ENCODE peak calls at places on chromosomes 4 and X, in four cellular contexts. J is lower lobe of right lung, V is ovary, X is body of pancreas. R is an unnamed sample. For H3K9me3 and H3K36me3, the result is how much of the 10 kb centered on the place peaks cover.

GRCh38 chr4:180394730-180395129 is 1848.5 kb upstream of the TENM3 start:
- DNase-seq in V (no peak), X (no peak), J (no peak), R (no peak)

GRCh38 chrX:101427954-101428353 is 19.9 kb downstream of the HNRNPH2 start:
- DNase-seq in J (no peak), V (no peak), X (no peak), R (no peak)

GRCh38 chr4:186770446-186771175 is 47.0 kb upstream of the FAT1 start:
- DNase-seq in J (no peak), X (no peak), V (no peak), R (no peak)

GRCh38 chr4:151806511-151806927 is 45.7 kb upstream of the GATB start:
- DNase-seq in X (no peak), V (no peak), J (no peak), R (no peak)

GRCh38 chrX:47637546-47638195 is 7.9 kb upstream of the CFP start:
- DNase-seq in J (peak), X (no peak), V (peak), R (no peak)

GRCh38 chrX:43703211-43703791 is 47.2 kb downstream of the MAOA start:
- DNase-seq in V (no peak), X (no peak), J (no peak), R (peak)

GRCh38 chr4:16914208-16914607 is 15.8 kb upstream of the LDB2 start:
- DNase-seq in X (no peak), J (no peak), V (no peak), R (no peak)

GRCh38 chr4:56958111-56958517 is 19.3 kb downstream of the NOA1 start:
- DNase-seq in V (peak), X (peak), J (peak), R (peak)

GRCh38 chr4:173135241-173135847 is 33.3 kb upstream of the GALNT7 start:
- DNase-seq in J (no peak), V (no peak), X (no peak), R (no peak)

GRCh38 chr4:118335316-118335715 is 17.5 kb downstream of the PRSS12 start:
- DNase-seq in J (no peak), X (peak), V (no peak), R (no peak)

GRCh38 chr4:19381068-19381467 is 870.6 kb upstream of the SLIT2 start:
- DNase-seq in X (no peak), J (no peak), V (no peak), R (peak)

GRCh38 chrX:2479420-2479780 is 21.4 kb downstream of the DHRSX start:
- DNase-seq in X (no peak), V (no peak), J (no peak), R (no peak)

GRCh38 chrX:2478546-2479419 is 22.0 kb downstream of the DHRSX start:
- DNase-seq in J (peak), X (no peak), V (no peak), R (no peak)

GRCh38 chrX:2474963-2475726 is 25.6 kb downstream of the DHRSX start:
- DNase-seq in V (no peak), X (no peak), J (peak), R (no peak)

GRCh38 chrX:2471641-2472040 is 29.1 kb downstream of the DHRSX start:
- DNase-seq in V (no peak), X (no peak), J (no peak), R (no peak)

GRCh38 chrX:2474280-2474962 is 26.4 kb downstream of the DHRSX start:
- DNase-seq in X (no peak), V (no peak), J (peak), R (no peak)
- H3K27ac ChIP-seq in X (no peak), V (no peak), J (no peak), R (no peak)

DNA sequence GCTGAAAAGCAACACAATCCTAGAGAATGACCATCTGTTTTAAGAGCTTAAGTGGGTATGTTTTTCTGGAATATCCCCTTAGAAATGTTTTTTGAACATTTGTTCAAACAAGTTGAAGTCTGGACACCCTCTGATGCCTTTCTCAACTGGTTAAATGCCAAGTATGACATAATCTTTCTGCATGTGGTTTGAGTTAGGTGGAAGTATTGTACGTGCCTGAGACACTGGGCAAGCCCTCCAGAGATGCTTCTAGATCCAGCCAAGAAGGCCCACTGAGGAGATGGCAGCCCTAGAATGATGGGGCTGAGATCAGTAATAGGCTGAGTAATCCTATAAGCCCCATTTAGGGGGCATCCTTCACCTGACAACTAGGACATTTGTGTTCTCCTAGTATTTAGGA is 493.1 kb downstream of the MAGEE1 start:
- DNase-seq in J (no peak), V (no peak), X (no peak), R (no peak)
- H3K9me3 ChIP-seq in J (under half), V (under half), X (under half), R (under half)

GRCh38 chr4:102663073-102663472 is 97.7 kb downstream of the MANBA start:
- DNase-seq in V (no peak), X (no peak), J (no peak), R (no peak)

GRCh38 chr4:102665527-102665926 is 95.2 kb downstream of the MANBA start:
- DNase-seq in X (no peak), V (no peak), J (no peak), R (no peak)
- H3K36me3 ChIP-seq in X (under half), V (under half), J (half or more), R (under half)

GRCh38 chrX:72238721-72239475 is at the start of gene ERCC6L:
- DNase-seq in X (peak), V (peak), J (peak), R (peak)

GRCh38 chrX:72240976-72241375 is 2.1 kb upstream of the ERCC6L start:
- DNase-seq in J (no peak), V (no peak), X (no peak), R (no peak)

GRCh38 chrX:72245461-72246089 is 6.7 kb upstream of the ERCC6L start:
- DNase-seq in X (peak), J (peak), V (peak), R (peak)

GRCh38 chrX:72247206-72247944 is 8.5 kb upstream of the ERCC6L start:
- DNase-seq in X (peak), J (peak), V (no peak), R (no peak)

DNA sequence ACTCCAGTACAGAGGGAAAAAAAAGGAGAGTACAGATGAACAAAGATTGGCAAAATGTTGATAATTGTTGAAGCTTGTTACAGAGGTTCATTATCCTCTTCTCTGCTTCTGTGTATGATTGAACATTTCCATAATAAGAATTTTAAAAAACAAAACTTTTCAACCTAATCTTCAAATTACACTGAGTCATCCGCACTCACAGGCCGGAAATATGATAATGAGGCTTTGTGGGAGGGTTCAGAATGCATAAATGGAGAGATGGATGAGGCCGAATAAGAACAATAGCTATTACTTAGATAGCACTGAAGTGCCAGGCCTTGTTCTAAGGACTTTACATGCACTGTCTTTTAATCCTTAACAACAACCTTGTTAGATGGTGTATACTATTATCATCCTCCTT is 4.6 kb upstream of the ERCC6L start:
- DNase-seq in X (no peak), J (no peak), V (no peak), R (peak)
- H3K27ac ChIP-seq in X (no peak), J (no peak), V (no peak), R (no peak)

DNA sequence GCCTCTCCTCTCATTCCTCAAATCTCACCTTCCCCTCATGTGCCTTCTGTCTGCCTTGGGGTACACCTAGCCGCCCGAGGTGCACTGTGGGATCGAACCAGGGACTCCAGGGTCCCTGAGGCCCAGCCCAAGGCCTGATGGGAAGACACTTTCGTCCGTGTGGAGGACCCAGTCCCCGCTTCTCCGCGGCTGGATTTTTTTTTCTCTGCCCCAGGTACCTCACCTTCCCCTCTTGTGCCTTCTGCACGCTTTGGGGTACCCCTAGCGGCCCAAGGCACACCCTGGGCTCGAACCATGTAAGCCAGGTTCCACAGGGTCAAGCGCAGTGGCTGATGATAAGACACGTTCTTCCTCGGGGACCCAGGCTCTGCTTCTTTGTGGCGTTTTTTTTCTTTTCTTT is 530.7 kb downstream of the CWH43 start:
- DNase-seq in J (peak), X (no peak), V (no peak), R (no peak)
- H3K9me3 ChIP-seq in J (under half), X (under half), V (under half), R (under half)

GRCh38 chr4:40214661-40215418 is 18.0 kb downstream of the RHOH start:
- DNase-seq in V (no peak), X (no peak), J (no peak), R (no peak)

GRCh38 chr4:40211224-40212185 is 14.7 kb downstream of the RHOH start:
- DNase-seq in X (no peak), V (no peak), J (no peak), R (no peak)

GRCh38 chr4:40212674-40213504 is 16.1 kb downstream of the RHOH start:
- DNase-seq in X (no peak), J (no peak), V (no peak), R (no peak)

GRCh38 chr4:40216622-40217366 is 20.0 kb downstream of the RHOH start:
- DNase-seq in J (no peak), V (no peak), X (no peak), R (no peak)

GRCh38 chr4:40214038-40214437 is 17.2 kb downstream of the RHOH start:
- DNase-seq in V (no peak), J (no peak), X (no peak), R (no peak)
- H3K36me3 ChIP-seq in V (under half), J (under half), X (under half), R (under half)

R was measured in SJSA1.